ENCODE peak calls at places on chromosome 1, in ten cellular contexts. T, A, D, N, K, P, V, L, C and E are unnamed samples.

GRCh38 chr1:2967881-2968280 is 53.4 kb upstream of the ACTRT2 start:
- DNase-seq in T (no peak), A (no peak), D (no peak), N (no peak), K (no peak), P (no peak), V (no peak), L (no peak), C (no peak), E (no peak)

GRCh38 chr1:35557118-35557610 is at the start of gene KIAA0319L:
- DNase-seq in T (peak; percentile 94), A (no peak), D (peak; percentile 90), N (peak; percentile 91), K (peak; percentile 83), P (peak; percentile 90), V (peak; percentile 28), L (peak; percentile 88), C (peak; percentile 70), E (peak; percentile 94)

GRCh38 chr1:223353939-223354338 is 10.0 kb downstream of the SUSD4 start:
- DNase-seq in T (no peak), A (no peak), D (no peak), N (no peak), K (no peak), P (no peak), V (no peak), L (no peak), C (no peak), E (no peak)

GRCh38 chr1:201499795-201500669 is 6.9 kb downstream of the CSRP1 start:
- DNase-seq in T (peak; percentile 73), A (no peak), D (peak; percentile 34), N (peak; percentile 44), K (no peak), P (no peak), V (no peak), L (no peak), C (no peak), E (no peak)

GRCh38 chr1:36176151-36176949 is 20.4 kb downstream of the MAP7D1 start:
- DNase-seq in T (no peak), A (no peak), D (peak; percentile 80), N (no peak), K (no peak), P (no peak), V (no peak), L (no peak), C (no peak), E (no peak)

GRCh38 chr1:228155596-228156517 is 6.1 kb downstream of the GJC2 start:
- DNase-seq in T (no peak), A (no peak), D (no peak), N (peak; percentile 15), K (no peak), P (peak; percentile 45), V (no peak), L (no peak), C (no peak), E (no peak)

GRCh38 chr1:234768171-234768568 is 158.2 kb upstream of the IRF2BP2 start:
- DNase-seq in T (no peak), A (no peak), D (no peak), N (no peak), K (no peak), P (no peak), V (peak; percentile 64), L (no peak), C (no peak), E (no peak)

GRCh38 chr1:245091818-245092637 is 62.8 kb upstream of the KIF26B start:
- DNase-seq in T (no peak), A (no peak), D (no peak), N (peak; percentile 79), K (no peak), P (peak; percentile 73), V (no peak), L (peak; percentile 44), C (peak; percentile 75), E (peak; percentile 43)

GRCh38 chr1:109765896-109766615 is 2.3 kb upstream of the EPS8L3 start:
- DNase-seq in T (no peak), A (no peak), D (no peak), N (peak; percentile 10), K (no peak), P (no peak), V (no peak), L (peak; percentile 45), C (no peak), E (no peak)

GRCh38 chr1:9473032-9473792 is 66.1 kb upstream of the SLC25A33 start:
- DNase-seq in T (peak; percentile 35), A (no peak), D (no peak), N (peak; percentile 81), K (peak; percentile 64), P (peak; percentile 76), V (no peak), L (peak; percentile 46), C (peak; percentile 95), E (peak; percentile 20)

GRCh38 chr1:228378453-228379164 is 28.0 kb downstream of the TRIM11 start:
- DNase-seq in T (no peak), A (peak; percentile 61), D (peak; percentile 83), N (peak; percentile 82), K (no peak), P (peak; percentile 93), V (peak; percentile 23), L (peak; percentile 58), C (peak; percentile 62), E (peak; percentile 93)

GRCh38 chr1:206979379-206980043 is 9.3 kb upstream of the FCAMR start:
- DNase-seq in T (no peak), A (no peak), D (peak; percentile 56), N (no peak), K (no peak), P (peak; percentile 49), V (no peak), L (no peak), C (peak; percentile 34), E (peak; percentile 59)

GRCh38 chr1:19468397-19468956 is 16.9 kb downstream of the CAPZB start:
- DNase-seq in T (no peak), A (no peak), D (no peak), N (peak; percentile 55), K (no peak), P (peak; percentile 25), V (peak; percentile 20), L (peak; percentile 75), C (peak; percentile 37), E (peak; percentile 15)

GRCh38 chr1:41672641-41673313 is 188.3 kb upstream of the EDN2 start:
- DNase-seq in T (no peak), A (no peak), D (no peak), N (no peak), K (no peak), P (no peak), V (no peak), L (no peak), C (no peak), E (peak; percentile 34)

GRCh38 chr1:230573647-230574046 is 68.6 kb upstream of the COG2 start:
- DNase-seq in T (no peak), A (no peak), D (no peak), N (no peak), K (no peak), P (no peak), V (no peak), L (no peak), C (no peak), E (no peak)

GRCh38 chr1:33654267-33654832 is 181.9 kb downstream of the ZSCAN20 start:
- DNase-seq in T (no peak), A (no peak), D (peak; percentile 63), N (no peak), K (no peak), P (peak; percentile 2), V (no peak), L (no peak), C (no peak), E (peak; percentile 60)

GRCh38 chr1:214898154-214898553 is 184.4 kb upstream of the KCNK2 start:
- DNase-seq in T (no peak), A (no peak), D (peak; percentile 53), N (no peak), K (no peak), P (peak; percentile 15), V (no peak), L (no peak), C (no peak), E (no peak)

GRCh38 chr1:183365676-183366075 is 52.5 kb downstream of the NMNAT2 start:
- DNase-seq in T (no peak), A (no peak), D (no peak), N (peak; percentile 46), K (no peak), P (peak; percentile 76), V (no peak), L (no peak), C (no peak), E (no peak)

GRCh38 chr1:235074335-235075120 is 54.1 kb downstream of the TOMM20 start:
- DNase-seq in T (peak; percentile 61), A (no peak), D (peak; percentile 70), N (peak; percentile 43), K (no peak), P (peak; percentile 98), V (peak; percentile 76), L (peak; percentile 68), C (peak; percentile 40), E (no peak)

GRCh38 chr1:64199154-64199553 is 4.3 kb upstream of the UBE2U start:
- DNase-seq in T (no peak), A (no peak), D (no peak), N (no peak), K (no peak), P (no peak), V (no peak), L (no peak), C (peak; percentile 4), E (no peak)

GRCh38 chr1:113388621-113389355 is 1.5 kb upstream of the MAGI3 start:
- DNase-seq in T (no peak), A (no peak), D (no peak), N (peak; percentile 26), K (no peak), P (peak; percentile 93), V (no peak), L (peak; percentile 53), C (peak; percentile 48), E (peak; percentile 48)